ENCODE peak calls at places on chromosomes 1 and 21, in nine cellular contexts. E is CD8-positive, alpha-beta memory T cell; K is GM23338; G is neural progenitor cell; Q is adrenal gland; I is SK-N-SH; V is adipocyte; R is PC-3; Z is A673. D is an unnamed sample. For H3K4me1, the result is how much of the 10 kb centered on the place peaks cover.

GRCh38 chr1:203456577-203456976 is 19.0 kb upstream of the PRELP start:
- DNase-seq in Z (peak), K (no peak), E (no peak), Q (no peak), V (no peak), G (peak), R (no peak), I (no peak), D (no peak)

GRCh38 chr1:84190455-84190854 is 46.4 kb downstream of the PRKACB start:
- DNase-seq in R (no peak), G (no peak), Z (no peak), I (no peak), V (no peak), E (no peak), K (no peak), Q (no peak), D (no peak)

GRCh38 chr1:121517586-121518230 is 332.9 kb downstream of the SRGAP2C start:
- DNase-seq in E (no peak), Q (no peak), G (no peak), V (no peak), I (no peak), Z (no peak), R (no peak), K (no peak), D (no peak)

GRCh38 chr1:167289063-167289442 is 68.4 kb downstream of the POU2F1 start:
- DNase-seq in Z (no peak), V (no peak), R (no peak), G (no peak), Q (no peak), K (no peak), E (no peak), I (no peak), D (no peak)

GRCh38 chr1:109923131-109923945 is 12.7 kb downstream of the CSF1 start:
- DNase-seq in K (peak), R (no peak), Q (no peak), Z (peak), V (no peak), E (no peak), I (peak), G (peak), D (peak)

GRCh38 chr21:23308741-23309140 is 2298.5 kb downstream of the MRPL39 start:
- DNase-seq in K (no peak), V (no peak), Z (no peak), E (no peak), Q (no peak), I (no peak), R (no peak), G (no peak), D (no peak)

GRCh38 chr1:187527346-187527745 is 698.6 kb downstream of the PLA2G4A start:
- DNase-seq in R (no peak), E (no peak), I (no peak), Z (no peak), V (no peak), K (no peak), G (no peak), Q (no peak), D (no peak)

GRCh38 chr1:42179275-42179674 is 14.7 kb upstream of the GUCA2A start:
- DNase-seq in V (peak), E (no peak), Q (no peak), I (no peak), G (no peak), K (no peak), Z (no peak), R (no peak), D (no peak)

GRCh38 chr21:25895565-25896205 is 160.9 kb downstream of the GABPA start:
- DNase-seq in Q (no peak), E (no peak), I (peak), G (peak), K (peak), R (peak), Z (peak), V (peak), D (peak)

GRCh38 chr1:20366766-20367602 is 76.3 kb downstream of the VWA5B1 start:
- DNase-seq in V (peak), I (peak), Q (peak), K (peak), Z (peak), E (no peak), R (peak), G (peak), D (peak)

GRCh38 chr1:53073899-53074311 is 11.9 kb downstream of the PODN start:
- DNase-seq in G (no peak), Z (no peak), I (peak), R (no peak), K (no peak), Q (no peak), V (no peak), E (no peak), D (no peak)

GRCh38 chr1:220881918-220882891 is 3.0 kb downstream of the HLX start:
- DNase-seq in R (no peak), V (peak), K (peak), I (peak), G (peak), E (no peak), Z (no peak), Q (peak), D (no peak)

DNA sequence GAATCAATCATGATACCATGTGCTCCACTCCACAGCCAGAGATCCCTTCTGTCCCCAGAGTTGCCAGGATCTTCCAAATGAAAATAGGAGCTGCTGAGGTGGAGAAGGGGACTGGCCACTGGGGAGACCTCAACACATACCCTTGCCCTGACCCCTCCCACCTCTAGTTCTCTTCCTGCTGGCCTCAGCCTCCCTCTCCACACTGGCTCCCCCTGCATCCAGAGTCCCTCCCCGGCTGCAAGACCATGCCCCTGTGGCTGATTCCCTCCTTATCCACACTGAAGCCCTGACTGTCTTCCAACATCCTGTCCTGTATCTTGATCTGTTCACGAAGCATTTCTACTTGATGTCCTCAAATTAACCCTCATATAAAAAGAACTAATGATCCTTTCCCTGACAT is 21.1 kb upstream of the CDK18 start:
- DNase-seq in E (no peak), K (no peak), Z (no peak), Q (no peak), G (no peak), V (no peak), R (no peak), I (no peak), D (no peak)
- H3K4me1 ChIP-seq in E (under half), K (under half), Z (under half), Q (under half), G (under half), V (under half), R (under half), I (under half), D (under half)

GRCh38 chr1:152622803-152623202 is at the start of gene LCE3A:
- DNase-seq in R (peak), Q (no peak), E (no peak), V (no peak), K (peak), Z (no peak), G (no peak), I (no peak), D (no peak)
- H3K4me3 ChIP-seq in R (no peak), Q (no peak), E (no peak), V (no peak), K (no peak), Z (no peak), G (no peak), I (no peak), D (no peak)

GRCh38 chr1:204478921-204479320 is 15.7 kb downstream of the PIK3C2B start:
- DNase-seq in E (no peak), Q (no peak), Z (no peak), G (no peak), K (no peak), R (no peak), V (no peak), I (no peak), D (no peak)
- H3K4me1 ChIP-seq in E (under half), Q (under half), Z (under half), G (under half), K (under half), R (under half), V (under half), I (under half), D (under half)

GRCh38 chr1:231522931-231523642 is 5.4 kb upstream of the TSNAX start:
- DNase-seq in I (no peak), R (no peak), Q (no peak), G (no peak), E (no peak), Z (no peak), K (no peak), V (no peak), D (no peak)

GRCh38 chr1:231523816-231524215 is 4.7 kb upstream of the TSNAX start:
- DNase-seq in V (no peak), G (no peak), Q (no peak), Z (no peak), I (no peak), E (no peak), K (no peak), R (no peak), D (no peak)

GRCh38 chr1:231526536-231526935 is 1.9 kb upstream of the TSNAX start:
- DNase-seq in Q (no peak), V (no peak), G (no peak), K (peak), Z (no peak), E (no peak), R (no peak), I (no peak), D (no peak)

GRCh38 chr1:231528175-231529029 is at the start of gene TSNAX:
- DNase-seq in Q (peak), I (peak), E (peak), K (peak), Z (peak), R (peak), V (peak), G (peak), D (peak)

GRCh38 chr1:231527586-231528174 is 789 bp upstream of the TSNAX start:
- DNase-seq in E (no peak), R (peak), G (no peak), I (no peak), V (no peak), Z (no peak), Q (no peak), K (no peak), D (no peak)
- H3K4me3 ChIP-seq in E (peak), R (peak), G (peak), I (peak), V (peak), Z (peak), Q (peak), K (peak), D (peak)

GRCh38 chr1:89667691-89668090 is 34.8 kb downstream of the LRRC8C start:
- DNase-seq in V (no peak), G (no peak), K (no peak), E (no peak), Q (no peak), R (no peak), I (no peak), Z (no peak), D (no peak)
- H3K4me1 ChIP-seq in V (under half), G (under half), K (under half), E (half or more), Q (under half), R (under half), I (under half), Z (under half), D (under half)

DNA sequence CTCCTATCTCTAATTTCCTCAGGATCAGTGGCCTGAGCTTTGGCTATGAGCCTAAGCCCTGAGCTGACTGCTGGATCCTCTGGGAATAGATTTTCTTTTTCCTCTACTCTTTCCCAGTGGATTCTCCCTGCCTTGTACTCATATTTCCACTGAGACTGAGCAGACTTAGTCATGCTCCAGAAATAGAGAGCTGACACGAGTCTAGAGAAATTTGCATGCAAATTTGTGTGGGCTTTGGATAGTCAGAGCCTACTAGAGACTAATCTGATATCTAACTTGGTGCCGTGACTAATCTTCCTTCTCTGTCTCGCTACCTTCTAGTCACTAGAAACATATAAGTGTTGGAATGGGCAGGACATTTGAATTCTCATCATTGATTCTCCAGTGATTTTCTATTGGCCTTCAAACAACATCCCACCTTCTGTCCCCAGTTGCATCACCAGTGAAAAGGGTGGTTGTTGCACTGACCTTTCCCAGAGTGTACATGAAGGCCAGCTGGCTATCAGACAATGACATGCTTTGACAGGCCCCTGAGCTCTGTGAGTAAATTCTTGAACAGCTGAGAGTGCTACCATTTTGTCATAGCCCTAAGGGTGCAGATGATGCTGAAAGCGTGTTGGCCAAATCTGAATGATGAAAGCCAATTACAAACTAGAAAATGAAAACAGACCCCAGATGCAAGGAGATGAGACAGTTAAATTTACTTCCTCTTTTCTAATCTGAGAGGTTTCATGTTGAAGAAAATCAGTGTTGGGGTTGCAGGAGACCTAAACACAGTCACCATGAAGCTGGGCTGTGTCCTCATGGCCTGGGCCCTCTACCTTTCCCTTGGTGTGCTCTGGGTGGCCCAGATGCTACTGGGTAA is at the start of gene FCRLA:
- DNase-seq in V (peak), K (no peak), Z (peak), Q (no peak), I (no peak), E (no peak), R (peak), G (no peak), D (no peak)
- H3K4me3 ChIP-seq in V (peak), K (no peak), Z (no peak), Q (no peak), I (no peak), E (no peak), R (no peak), G (no peak), D (no peak)

GRCh38 chr1:940121-941026 is 16.7 kb downstream of the SAMD11 start:
- DNase-seq in I (peak), R (peak), Q (no peak), Z (peak), K (peak), V (peak), E (no peak), G (peak), D (peak)
- H3K4me1 ChIP-seq in I (half or more), R (under half), Q (under half), Z (half or more), K (under half), V (under half), E (under half), G (under half), D (under half)

GRCh38 chr1:171298696-171299095 is 15.3 kb upstream of the FMO4 start:
- DNase-seq in E (no peak), R (no peak), G (no peak), Q (no peak), V (no peak), K (peak), Z (no peak), I (no peak), D (no peak)
- H3K4me3 ChIP-seq in E (no peak), R (no peak), G (no peak), Q (no peak), V (no peak), K (peak), Z (no peak), I (no peak), D (no peak)

GRCh38 chr1:11784993-11785769 is 20.6 kb downstream of the MTHFR start:
- DNase-seq in Q (peak), E (peak), G (peak), Z (peak), R (peak), V (peak), K (peak), I (peak), D (peak)
- H3K4me1 ChIP-seq in Q (half or more), E (under half), G (under half), Z (under half), R (under half), V (under half), K (under half), I (under half), D (under half)

GRCh38 chr1:19351858-19352257 is 39.7 kb downstream of the SLC66A1 start:
- DNase-seq in Q (no peak), G (no peak), K (no peak), R (no peak), V (no peak), E (no peak), I (no peak), Z (no peak), D (no peak)

GRCh38 chr1:19349999-19350398 is 37.9 kb downstream of the SLC66A1 start:
- DNase-seq in E (no peak), K (no peak), Z (no peak), R (no peak), V (no peak), G (no peak), Q (no peak), I (no peak), D (no peak)

GRCh38 chr1:19352839-19353238 is 40.7 kb downstream of the SLC66A1 start:
- DNase-seq in R (no peak), V (no peak), Z (no peak), I (no peak), G (no peak), Q (no peak), E (no peak), K (no peak), D (no peak)

GRCh38 chr1:19348441-19349198 is 36.5 kb downstream of the SLC66A1 start:
- DNase-seq in I (no peak), G (no peak), E (no peak), Q (no peak), Z (no peak), V (no peak), R (no peak), K (no peak), D (no peak)

GRCh38 chr1:19350566-19350965 is 38.4 kb downstream of the SLC66A1 start:
- DNase-seq in I (no peak), E (no peak), G (no peak), V (no peak), Z (no peak), R (no peak), K (no peak), Q (no peak), D (no peak)
- H3K4me3 ChIP-seq in I (no peak), E (no peak), G (no peak), V (no peak), Z (no peak), R (no peak), K (no peak), Q (no peak), D (no peak)

D was measured in HAP-1.